ENCODE peak calls at places on chromosome X, in five cellular contexts. C is gastrocnemius medialis, Z is lower lobe of right lung, M is colonic mucosa, E is tibial artery. X is an unnamed sample.

GRCh38 chrX:17438221-17438620 is 63.2 kb downstream of the NHS start:
- DNase-seq in E (no peak), Z (no peak), C (no peak), M (no peak), X (no peak)

GRCh38 chrX:56762707-56763555 is 33.9 kb downstream of the NBDY start:
- DNase-seq in C (no peak), Z (no peak), M (no peak), E (no peak), X (no peak)

GRCh38 chrX:110514498-110514897 is 155.8 kb downstream of the RTL9 start:
- DNase-seq in M (no peak), Z (no peak), E (no peak), C (no peak), X (no peak)

GRCh38 chrX:134990475-134991473 is at the start of gene SMIM10:
- DNase-seq in C (peak), E (peak), Z (peak), M (peak), X (peak)

GRCh38 chrX:20116575-20117240 is at the start of gene MAP7D2:
- DNase-seq in Z (no peak), M (peak), E (no peak), C (no peak), X (peak)

GRCh38 chrX:17025903-17026302 is 79.4 kb downstream of the REPS2 start:
- DNase-seq in E (no peak), M (no peak), Z (no peak), C (no peak), X (no peak)

GRCh38 chrX:38409289-38409688 is 56.9 kb downstream of the OTC start:
- DNase-seq in Z (no peak), E (no peak), M (no peak), C (no peak), X (no peak)

GRCh38 chrX:56969559-56969958 is 25.8 kb downstream of the SPIN3 start:
- DNase-seq in E (no peak), Z (no peak), C (no peak), M (no peak), X (no peak)

GRCh38 chrX:17291141-17291900 is 83.7 kb upstream of the NHS start:
- DNase-seq in Z (no peak), C (no peak), E (peak), M (no peak), X (no peak)

GRCh38 chrX:55451125-55451524 is 802 bp upstream of the MAGEH1 start:
- DNase-seq in Z (no peak), M (no peak), E (no peak), C (no peak), X (no peak)

GRCh38 chrX:55451990-55452824 is at the start of gene MAGEH1:
- DNase-seq in C (peak), M (peak), E (peak), Z (peak), X (peak)

GRCh38 chrX:55452825-55453124 is 848 bp downstream of the MAGEH1 start:
- DNase-seq in M (no peak), Z (no peak), C (no peak), E (no peak), X (no peak)

GRCh38 chrX:55450259-55450658 is 1.7 kb upstream of the MAGEH1 start:
- DNase-seq in E (no peak), M (no peak), C (no peak), Z (no peak), X (no peak)

GRCh38 chrX:55451626-55451989 is 319 bp upstream of the MAGEH1 start:
- DNase-seq in M (no peak), E (no peak), C (no peak), Z (no peak), X (no peak)
- H3K27ac ChIP-seq in M (peak), E (peak), C (peak), Z (peak), X (peak)

GRCh38 chrX:8125566-8125965 is 45.5 kb downstream of the VCX2 start:
- DNase-seq in E (no peak), Z (no peak), M (no peak), C (no peak), X (no peak)

DNA sequence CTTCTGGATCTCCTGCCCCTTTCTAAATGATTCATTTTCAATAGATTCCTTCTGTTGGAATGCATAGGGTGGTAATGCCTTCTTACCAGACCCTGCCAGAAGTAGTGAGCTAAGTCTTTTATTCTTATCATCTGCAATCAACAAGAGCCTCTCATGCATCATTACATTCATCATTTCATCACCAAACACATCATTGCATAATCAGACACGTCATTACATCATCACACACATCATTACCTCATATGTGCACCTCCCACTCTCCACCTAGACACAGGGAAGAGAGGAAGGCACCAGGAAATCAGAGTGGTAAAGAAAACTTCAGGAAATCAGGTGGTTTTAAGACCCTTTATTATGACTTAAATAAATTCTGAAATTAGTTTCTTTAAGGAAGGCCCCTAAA is 45.0 kb downstream of the VCX2 start:
- DNase-seq in M (no peak), Z (no peak), C (no peak), E (no peak), X (no peak)
- H3K27ac ChIP-seq in M (no peak), Z (no peak), C (no peak), E (no peak), X (no peak)

DNA sequence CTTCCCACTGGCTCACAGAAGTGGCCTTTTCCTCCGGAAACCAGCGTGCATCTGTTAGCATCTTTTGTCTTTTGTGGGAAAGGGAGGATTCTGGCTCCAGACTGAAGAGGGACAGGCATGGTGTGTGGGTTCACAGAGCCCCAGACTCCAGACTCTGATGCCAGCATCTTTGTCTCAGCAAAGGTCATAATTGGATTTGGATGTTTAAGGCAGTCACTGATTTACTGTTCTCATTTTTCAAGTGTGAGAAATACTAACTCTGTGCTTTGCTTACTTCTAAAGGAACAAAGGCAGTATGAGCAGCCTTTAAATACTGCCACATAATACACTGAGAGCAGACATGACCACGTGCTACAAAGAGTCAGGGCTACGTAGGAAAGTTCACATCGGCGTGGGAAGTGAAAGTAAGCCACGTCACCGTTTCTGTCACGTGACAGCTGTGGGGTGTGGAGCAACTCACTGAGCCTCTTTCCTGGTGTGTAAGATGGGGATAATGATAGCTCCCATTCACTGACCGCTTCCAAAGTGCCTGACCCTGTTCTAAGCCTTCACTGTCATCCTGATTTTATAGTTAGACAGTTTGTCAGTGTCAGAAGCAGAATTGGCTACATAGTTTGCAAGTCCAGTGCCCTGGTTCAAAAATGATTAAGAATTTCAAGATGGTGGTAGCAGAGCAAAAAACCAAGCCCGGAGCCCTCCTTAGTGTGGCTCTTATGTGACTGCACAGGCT is 24.8 kb upstream of the TMSB4X start:
- DNase-seq in E (peak), C (peak), M (peak), Z (peak), X (peak)
- H3K27ac ChIP-seq in E (peak), C (peak), M (peak), Z (peak), X (peak)

DNA sequence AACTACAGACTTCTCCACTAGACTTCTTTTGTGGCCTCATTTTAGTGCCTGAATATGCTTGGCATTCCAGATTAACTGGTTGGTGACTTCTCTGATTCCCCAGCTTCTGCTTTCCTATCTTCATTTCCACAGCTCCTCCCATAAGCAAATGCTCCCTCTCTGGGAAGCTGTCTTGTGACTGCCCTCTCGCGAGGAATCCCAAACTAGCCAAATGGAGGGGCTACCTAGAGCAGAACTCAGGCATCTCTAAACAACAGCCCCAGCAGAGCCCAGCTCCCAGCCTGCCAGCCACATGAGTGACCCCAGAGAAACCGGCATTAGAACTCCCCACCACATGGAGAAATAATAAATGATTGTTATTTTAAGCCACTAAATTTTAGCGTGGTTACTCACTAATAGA is 7.6 kb upstream of the VEGFD start:
- DNase-seq in C (no peak), Z (no peak), M (no peak), E (no peak), X (no peak)
- H3K27ac ChIP-seq in C (no peak), Z (no peak), M (no peak), E (no peak), X (no peak)

GRCh38 chrX:120668357-120668756 is 38.5 kb upstream of the C1GALT1C1 start:
- DNase-seq in E (no peak), Z (no peak), M (no peak), C (no peak), X (no peak)

GRCh38 chrX:120677017-120677652 is 47.3 kb upstream of the C1GALT1C1 start:
- DNase-seq in Z (no peak), C (no peak), M (no peak), E (no peak), X (no peak)

GRCh38 chrX:120671963-120672362 is 42.1 kb upstream of the C1GALT1C1 start:
- DNase-seq in M (no peak), E (no peak), C (no peak), Z (no peak), X (no peak)

GRCh38 chrX:120672389-120672788 is 42.5 kb upstream of the C1GALT1C1 start:
- DNase-seq in Z (no peak), E (peak), C (peak), M (no peak), X (no peak)

GRCh38 chrX:120672841-120673530 is 43.1 kb upstream of the C1GALT1C1 start:
- DNase-seq in Z (no peak), C (no peak), E (no peak), M (no peak), X (no peak)
- H3K27ac ChIP-seq in Z (no peak), C (peak), E (peak), M (no peak), X (no peak)

GRCh38 chrX:22135994-22136684 is 104.0 kb downstream of the PHEX start:
- DNase-seq in C (no peak), E (no peak), M (no peak), Z (no peak), X (no peak)
- H3K27ac ChIP-seq in C (no peak), E (peak), M (no peak), Z (no peak), X (peak)

DNA sequence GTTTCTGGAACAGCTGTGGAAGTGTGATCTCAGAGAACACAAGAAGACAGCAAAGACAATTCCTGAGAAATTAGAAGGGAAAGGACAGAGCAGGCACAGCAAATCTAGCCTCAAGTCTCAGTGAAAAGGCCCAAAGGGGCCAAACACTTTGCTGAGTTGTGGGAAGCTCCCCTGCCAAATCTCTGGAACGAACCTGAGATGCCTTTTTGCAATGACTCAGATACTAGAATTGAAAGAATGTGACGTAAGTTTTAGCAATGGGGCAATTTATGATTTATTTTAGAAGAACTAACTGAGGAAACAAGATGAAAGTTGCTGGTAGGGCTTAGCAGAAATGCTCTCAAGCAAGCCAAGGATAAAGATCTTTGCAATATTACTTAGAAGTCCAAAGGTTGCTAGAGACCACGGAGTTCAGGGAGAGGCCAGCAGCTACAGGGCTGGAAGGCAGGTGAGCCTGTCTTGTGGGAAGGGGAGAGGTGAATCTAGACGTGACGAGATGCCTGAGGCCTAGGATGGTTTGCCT is 92.8 kb downstream of the AMELX start:
- DNase-seq in Z (no peak), M (no peak), C (peak), E (peak), X (no peak)
- H3K27ac ChIP-seq in Z (no peak), M (no peak), C (peak), E (peak), X (no peak)

GRCh38 chrX:13933851-13934250 is 95.8 kb downstream of the GEMIN8 start:
- DNase-seq in M (no peak), C (no peak), E (no peak), Z (no peak), X (no peak)
- H3K27ac ChIP-seq in M (no peak), C (no peak), E (no peak), Z (no peak), X (no peak)

GRCh38 chrX:140524556-140524955 is 19.7 kb upstream of the SOX3 start:
- DNase-seq in C (no peak), E (no peak), Z (no peak), M (no peak), X (no peak)
- H3K27ac ChIP-seq in C (no peak), E (no peak), Z (no peak), M (no peak), X (no peak)

DNA sequence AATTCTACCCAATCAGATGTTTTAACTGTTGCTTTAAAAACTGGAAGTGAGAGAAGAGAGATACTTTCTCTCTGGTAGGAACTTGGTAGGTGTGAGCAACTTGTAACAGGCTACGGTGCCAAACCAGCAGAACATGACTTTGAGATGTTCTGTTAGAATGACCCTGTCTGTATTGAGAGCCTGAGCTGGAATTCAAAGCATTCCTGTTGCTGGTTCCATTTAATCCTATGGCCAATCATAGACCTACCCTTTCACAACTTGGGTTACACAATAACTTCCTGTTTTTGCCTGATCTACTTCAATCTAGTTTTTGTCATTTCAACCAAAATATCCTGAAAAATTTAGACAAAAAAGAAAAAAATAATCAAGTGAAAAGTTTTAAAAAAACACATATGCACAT is 1.7 kb upstream of the PRRG1 start:
- DNase-seq in C (no peak), M (no peak), E (peak), Z (no peak), X (no peak)
- H3K27ac ChIP-seq in C (no peak), M (no peak), E (no peak), Z (no peak), X (no peak)

X was measured in caudate nucleus.